ENCODE peak calls at places on chromosomes 2 and 18, in seven cellular contexts. K is testis, E is A549, R is stomach, S is Peyer's patch, Z is HCT116, Y is endothelial cell of umbilical vein. H is an unnamed sample.

GRCh38 chr18:11154369-11154982 is 5.1 kb upstream of the PIEZO2 start:
- DNase-seq in R (no peak), K (no peak), E (peak; percentile 13), Y (peak; percentile 68), Z (peak; percentile 26), S (no peak), H (peak; percentile 59)

GRCh38 chr2:185807351-185807750 is 68.7 kb downstream of the FSIP2 start:
- DNase-seq in Y (no peak), S (no peak), K (no peak), R (no peak), Z (no peak), E (no peak), H (no peak)

GRCh38 chr2:57156231-57156924 is 890.2 kb upstream of the VRK2 start:
- DNase-seq in E (no peak), Y (no peak), R (no peak), K (no peak), Z (no peak), S (no peak), H (no peak)

GRCh38 chr2:182970486-182970885 is 67.8 kb downstream of the NCKAP1 start:
- DNase-seq in R (no peak), S (no peak), Z (no peak), K (no peak), E (no peak), Y (peak; percentile 82), H (no peak)

GRCh38 chr2:54092940-54093339 is 22.5 kb upstream of the ACYP2 start:
- DNase-seq in Y (no peak), R (no peak), Z (no peak), E (no peak), S (no peak), K (no peak), H (no peak)

GRCh38 chr2:217011576-217011975 is 151.7 kb upstream of the TNP1 start:
- DNase-seq in E (no peak), Z (no peak), K (no peak), R (no peak), Y (no peak), S (no peak), H (no peak)

GRCh38 chr2:21667638-21668037 is 543.9 kb downstream of the TDRD15 start:
- DNase-seq in Y (no peak), R (no peak), K (no peak), S (no peak), Z (no peak), E (no peak), H (no peak)

GRCh38 chr2:138291805-138292204 is 209.8 kb upstream of the SPOPL start:
- DNase-seq in Z (no peak), E (no peak), K (no peak), Y (no peak), R (no peak), S (no peak), H (no peak)

GRCh38 chr2:203533696-203534471 is 1.2 kb downstream of the RAPH1 start:
- DNase-seq in E (peak; percentile 15), R (no peak), Z (no peak), S (no peak), K (no peak), Y (peak; percentile 61), H (no peak)

GRCh38 chr2:235149240-235149641 is 197.4 kb downstream of the SH3BP4 start:
- DNase-seq in Y (no peak), R (no peak), Z (no peak), K (no peak), E (no peak), S (no peak), H (no peak)

GRCh38 chr2:9145109-9145751 is 61.4 kb upstream of the ASAP2 start:
- DNase-seq in Y (no peak), S (no peak), K (no peak), E (no peak), R (no peak), Z (no peak), H (no peak)

GRCh38 chr18:7164610-7165009 is 47.0 kb upstream of the LAMA1 start:
- DNase-seq in Z (no peak), E (peak; percentile 6), S (no peak), K (peak; percentile 50), R (no peak), Y (no peak), H (peak; percentile 8)

GRCh38 chr2:218567797-218568189 is 358 bp downstream of the USP37 start:
- DNase-seq in E (peak; percentile 69), R (no peak), S (no peak), K (no peak), Z (no peak), Y (no peak), H (no peak)

GRCh38 chr2:128639693-128640092 is 321.0 kb upstream of the HS6ST1 start:
- DNase-seq in Z (no peak), R (peak; percentile 10), K (peak; percentile 8), E (no peak), S (no peak), Y (no peak), H (no peak)

GRCh38 chr2:105868060-105868459 is 123.3 kb downstream of the NCK2 start:
- DNase-seq in S (no peak), R (no peak), Y (no peak), K (peak; percentile 30), E (no peak), Z (no peak), H (no peak)

GRCh38 chr18:38256366-38256765 is 690.8 kb upstream of the CELF4 start:
- DNase-seq in S (no peak), K (no peak), Z (no peak), R (no peak), Y (no peak), E (no peak), H (no peak)

GRCh38 chr18:50144535-50144934 is 50.4 kb downstream of the MYO5B start:
- DNase-seq in Z (no peak), R (no peak), Y (no peak), E (no peak), S (no peak), K (no peak), H (no peak)
- TF ChIP-seq POLR2A in Z (no peak), R (no peak), Y (no peak), E (no peak), S (no peak), K (no peak), H (no peak)

DNA sequence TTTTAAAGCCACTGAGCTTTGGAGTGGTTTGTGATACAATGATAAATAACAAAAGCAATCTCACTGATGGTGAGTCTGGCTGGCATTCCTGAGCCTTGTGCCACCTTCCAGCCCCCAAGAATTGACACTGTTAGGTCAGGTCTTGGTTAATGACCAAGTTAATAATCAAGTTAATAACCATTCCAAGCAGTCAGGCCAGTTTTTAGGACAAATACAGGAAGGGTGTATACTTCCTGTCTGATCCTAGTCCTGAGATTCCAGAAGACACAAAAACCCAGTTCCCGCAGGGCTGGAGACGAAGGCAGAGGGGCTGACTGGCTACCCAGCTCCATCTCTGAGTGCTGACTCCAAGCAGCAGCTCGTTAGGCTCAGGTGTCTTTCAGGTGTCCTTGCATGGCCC is 74.6 kb upstream of the LAPTM4A start:
- DNase-seq in K (no peak), Y (no peak), R (no peak), Z (no peak), S (no peak), E (no peak), H (no peak)
- TF ChIP-seq POLR2A in K (no peak), Y (no peak), R (no peak), Z (no peak), S (no peak), E (no peak), H (no peak)

GRCh38 chr2:113156278-113157107 is 17.3 kb upstream of the PSD4 start:
- DNase-seq in Y (no peak), Z (peak; percentile 74), E (no peak), K (peak; percentile 44), R (no peak), S (no peak), H (no peak)
- TF ChIP-seq POLR2A in Y (no peak), Z (no peak), E (no peak), K (no peak), R (no peak), S (no peak), H (no peak)

GRCh38 chr2:237487496-237487895 is 445 bp downstream of the MLPH start:
- DNase-seq in Z (no peak), K (no peak), Y (no peak), E (no peak), R (peak; percentile 60), S (no peak), H (no peak)

GRCh38 chr2:237490009-237490804 is 3.2 kb downstream of the MLPH start:
- DNase-seq in E (no peak), S (no peak), K (no peak), R (peak; percentile 26), Y (no peak), Z (no peak), H (no peak)

GRCh38 chr2:237488295-237488694 is 1.2 kb downstream of the MLPH start:
- DNase-seq in R (peak; percentile 66), S (peak; percentile 53), K (no peak), Z (no peak), E (no peak), Y (no peak), H (no peak)

GRCh38 chr2:237490805-237491194 is 3.7 kb downstream of the MLPH start:
- DNase-seq in E (no peak), Z (no peak), K (no peak), Y (no peak), R (no peak), S (no peak), H (no peak)

DNA sequence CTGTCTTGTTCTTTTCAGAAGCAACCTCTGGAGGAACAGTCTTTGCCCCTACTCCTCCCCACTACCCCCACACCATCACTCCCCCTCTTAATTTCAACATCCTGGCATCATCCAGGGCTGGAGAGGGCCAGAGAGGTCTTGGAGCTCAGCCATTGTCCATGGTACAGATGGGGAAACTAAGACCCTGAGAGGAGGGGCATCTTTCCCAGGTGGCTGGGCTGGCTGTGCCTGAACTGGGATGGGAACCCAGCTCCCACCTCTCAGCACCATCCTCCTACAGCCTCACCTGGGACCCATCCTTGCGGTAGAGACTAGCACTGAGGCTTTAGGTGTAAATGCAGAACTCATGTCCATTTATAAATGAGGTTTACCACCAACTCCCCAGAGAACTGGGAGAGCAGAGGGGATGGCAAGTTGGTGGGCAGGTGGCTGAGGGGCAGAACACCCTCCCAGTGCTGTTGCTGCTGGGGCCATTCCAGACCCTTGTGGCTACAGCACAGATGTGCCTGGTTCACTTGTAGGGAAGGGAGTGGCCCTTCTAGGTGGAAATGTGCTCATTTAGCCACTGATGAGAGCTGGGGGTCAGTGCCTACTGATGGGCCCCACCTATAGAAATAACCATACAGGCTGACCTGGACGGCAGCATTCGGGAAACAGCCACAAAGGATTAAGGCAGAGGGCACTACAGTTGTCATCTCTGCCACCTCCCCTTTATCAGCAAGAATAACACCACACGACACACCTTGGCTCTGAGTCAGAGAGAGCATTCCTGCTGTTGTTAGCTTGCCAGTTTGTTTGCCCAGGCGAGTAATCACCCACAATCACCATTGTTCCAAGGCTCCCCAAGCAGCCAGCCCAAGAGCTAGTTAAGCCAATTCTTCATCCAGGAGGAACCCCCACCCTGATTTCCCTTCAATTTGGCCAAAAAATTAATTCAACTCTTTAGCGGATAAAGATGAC is 2.1 kb downstream of the MLPH start:
- DNase-seq in R (peak; percentile 79), K (no peak), Z (no peak), S (peak; percentile 54), Y (no peak), E (peak; percentile 63), H (no peak)
- TF ChIP-seq POLR2A in R (no peak), K (no peak), Z (no peak), S (peak; percentile 21), Y (no peak), E (no peak), H (no peak)